ENCODE peak calls at places on chromosomes 2 and 18, in ten cellular contexts. I, U, O, Z, T, N, M, E, L and Q are unnamed samples.
A peak's percentile ranks its signal among the peaks of the same experiment; 100 is the strongest.

GRCh38 chr2:54925022-54925421 is 125.2 kb downstream of the RTN4 start:
- DNase-seq in I (no peak), U (no peak), O (no peak), Z (no peak), T (no peak), N (no peak), M (no peak), E (no peak), L (no peak), Q (no peak)

GRCh38 chr18:12086249-12086648 is 7.4 kb upstream of the ANKRD62 start:
- DNase-seq in I (peak; percentile 84), U (peak; percentile 74), O (peak; percentile 89), Z (no peak), T (no peak), N (no peak), M (no peak), E (no peak), L (no peak), Q (no peak)

GRCh38 chr18:70578480-70578879 is 289.6 kb downstream of the SOCS6 start:
- DNase-seq in I (no peak), U (no peak), O (no peak), Z (no peak), T (no peak), N (no peak), M (no peak), E (no peak), L (no peak), Q (no peak)

GRCh38 chr2:217790681-217791392 is 212.0 kb downstream of the TNS1 start:
- DNase-seq in I (peak; percentile 20), U (peak; percentile 62), O (no peak), Z (no peak), T (no peak), N (no peak), M (no peak), E (no peak), L (peak; percentile 65), Q (peak; percentile 80)

GRCh38 chr2:198597648-198598047 is 793.3 kb downstream of the PLCL1 start:
- DNase-seq in I (no peak), U (no peak), O (no peak), Z (no peak), T (no peak), N (no peak), M (no peak), E (no peak), L (no peak), Q (no peak)

GRCh38 chr2:235591231-235591730 is 97.4 kb downstream of the AGAP1 start:
- DNase-seq in I (no peak), U (no peak), O (no peak), Z (no peak), T (no peak), N (no peak), M (no peak), E (no peak), L (no peak), Q (no peak)

GRCh38 chr2:207746131-207746530 is 23.6 kb downstream of the FZD5 start:
- DNase-seq in I (peak; percentile 56), U (peak; percentile 79), O (peak; percentile 42), Z (no peak), T (peak; percentile 54), N (peak; percentile 71), M (peak; percentile 43), E (peak; percentile 32), L (no peak), Q (no peak)

GRCh38 chr18:12079504-12080237 is 14.0 kb upstream of the ANKRD62 start:
- DNase-seq in I (no peak), U (no peak), O (no peak), Z (no peak), T (no peak), N (no peak), M (no peak), E (no peak), L (no peak), Q (no peak)

GRCh38 chr18:24160086-24160485 is 21.2 kb downstream of the CABYR start:
- DNase-seq in I (no peak), U (no peak), O (no peak), Z (no peak), T (no peak), N (no peak), M (no peak), E (no peak), L (no peak), Q (no peak)

GRCh38 chr2:171939754-171940093 is 17.5 kb downstream of the HAT1 start:
- DNase-seq in I (no peak), U (no peak), O (no peak), Z (no peak), T (no peak), N (peak; percentile 62), M (no peak), E (no peak), L (no peak), Q (no peak)

DNA sequence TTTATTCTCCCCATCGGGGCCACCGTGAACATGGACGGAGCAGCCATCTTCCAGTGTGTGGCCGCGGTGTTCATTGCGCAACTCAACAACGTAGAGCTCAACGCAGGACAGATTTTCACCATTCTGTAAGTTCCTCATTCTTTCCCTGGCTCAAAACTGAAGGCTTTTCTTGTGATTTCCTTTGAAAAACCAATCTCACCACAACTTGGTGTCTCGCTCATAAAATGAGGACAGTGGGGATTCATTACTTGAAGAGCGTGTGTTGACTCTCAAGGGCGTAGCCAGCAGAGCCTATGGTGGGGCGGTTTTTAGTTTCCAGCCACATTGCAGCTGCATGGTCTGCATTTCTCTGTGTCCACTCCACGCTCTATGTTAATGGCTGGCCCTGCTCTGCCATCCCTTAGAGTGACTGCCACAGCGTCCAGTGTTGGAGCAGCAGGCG is 29.0 kb downstream of the SLC1A4 start:
- DNase-seq in I (no peak), U (peak; percentile 83), O (peak; percentile 23), Z (no peak), T (no peak), N (peak; percentile 92), M (no peak), E (no peak), L (peak; percentile 70), Q (no peak)
- TF ChIP-seq POLR2AphosphoS5 in I (no peak), U (no peak), O (no peak), Z (no peak), T (no peak), N (peak; percentile 74), M (no peak), E (no peak), L (no peak), Q (no peak)

DNA sequence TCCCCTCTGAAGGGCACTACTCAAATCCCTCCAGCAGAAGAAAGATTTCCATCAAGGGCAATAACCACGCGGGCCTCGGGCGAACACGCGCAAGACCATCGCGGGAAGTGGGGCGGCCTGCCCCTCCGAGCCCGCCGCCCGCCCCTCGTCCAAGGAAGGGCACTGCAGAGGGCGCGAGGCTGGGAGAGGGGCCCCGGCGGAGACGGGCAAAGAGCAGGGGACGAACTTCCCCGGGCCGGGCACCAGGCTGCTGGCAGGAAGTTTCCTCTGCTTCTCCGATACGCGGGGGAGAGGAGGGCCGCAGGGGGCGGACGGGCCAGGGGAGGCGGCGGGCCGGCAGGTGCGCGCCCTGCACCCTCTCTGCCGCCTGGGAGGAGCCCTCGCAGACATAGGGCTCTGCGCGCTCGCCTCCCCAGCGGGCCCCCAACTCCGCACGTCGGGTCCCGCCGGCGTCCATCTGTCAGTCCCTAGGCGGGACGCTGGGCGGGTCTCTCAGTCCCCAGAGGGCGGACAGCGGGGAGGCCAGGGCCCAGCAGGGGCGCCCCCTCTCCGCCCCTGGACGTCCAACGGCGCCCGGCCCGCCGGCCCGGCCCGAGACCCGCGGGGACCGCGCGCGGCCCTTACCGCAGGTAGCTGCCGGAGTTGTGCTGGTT is 452 bp downstream of the TFCP2L1 start:
- DNase-seq in I (no peak), U (peak; percentile 81), O (no peak), Z (no peak), T (no peak), N (no peak), M (no peak), E (no peak), L (no peak), Q (no peak)
- H3K27me3 ChIP-seq in I (peaks cover 55% of the 10 kb centered on the region), U (peaks cover 37% of the 10 kb centered on the region), O (peaks cover 34% of the 10 kb centered on the region), Z (peaks cover 7% of the 10 kb centered on the region), T (no peaks in the 10 kb centered on the region), N (peaks cover 28% of the 10 kb centered on the region), M (no peaks in the 10 kb centered on the region), E (peaks cover 7% of the 10 kb centered on the region), L (peaks cover 51% of the 10 kb centered on the region), Q (no peaks in the 10 kb centered on the region)

GRCh38 chr2:20186078-20186854 is 38.7 kb downstream of the SDC1 start:
- DNase-seq in I (peak; percentile 56), U (no peak), O (peak; percentile 84), Z (no peak), T (no peak), N (peak; percentile 91), M (no peak), E (no peak), L (no peak), Q (no peak)
- H3K4me3 ChIP-seq in I (no peak overlapping the region), U (no peak overlapping the region), O (no peak overlapping the region), Z (no peak overlapping the region), T (no peak overlapping the region), N (peak overlapping the region; percentile 34), M (no peak overlapping the region), E (no peak overlapping the region), L (no peak overlapping the region), Q (no peak overlapping the region)

GRCh38 chr18:74596959-74597661 is 560 bp upstream of the ZNF407 start:
- DNase-seq in I (peak; percentile 68), U (peak; percentile 95), O (peak; percentile 76), Z (peak; percentile 65), T (no peak), N (peak; percentile 73), M (peak; percentile 57), E (no peak), L (peak; percentile 87), Q (no peak)

GRCh38 chr18:74595425-74595824 is 2.2 kb upstream of the ZNF407 start:
- DNase-seq in I (no peak), U (no peak), O (no peak), Z (no peak), T (no peak), N (no peak), M (no peak), E (no peak), L (no peak), Q (no peak)

GRCh38 chr18:74598350-74599001 is 806 bp downstream of the ZNF407 start:
- DNase-seq in I (peak; percentile 37), U (peak; percentile 96), O (peak; percentile 60), Z (peak; percentile 53), T (peak; percentile 27), N (peak; percentile 77), M (peak; percentile 15), E (no peak), L (peak; percentile 80), Q (no peak)

DNA sequence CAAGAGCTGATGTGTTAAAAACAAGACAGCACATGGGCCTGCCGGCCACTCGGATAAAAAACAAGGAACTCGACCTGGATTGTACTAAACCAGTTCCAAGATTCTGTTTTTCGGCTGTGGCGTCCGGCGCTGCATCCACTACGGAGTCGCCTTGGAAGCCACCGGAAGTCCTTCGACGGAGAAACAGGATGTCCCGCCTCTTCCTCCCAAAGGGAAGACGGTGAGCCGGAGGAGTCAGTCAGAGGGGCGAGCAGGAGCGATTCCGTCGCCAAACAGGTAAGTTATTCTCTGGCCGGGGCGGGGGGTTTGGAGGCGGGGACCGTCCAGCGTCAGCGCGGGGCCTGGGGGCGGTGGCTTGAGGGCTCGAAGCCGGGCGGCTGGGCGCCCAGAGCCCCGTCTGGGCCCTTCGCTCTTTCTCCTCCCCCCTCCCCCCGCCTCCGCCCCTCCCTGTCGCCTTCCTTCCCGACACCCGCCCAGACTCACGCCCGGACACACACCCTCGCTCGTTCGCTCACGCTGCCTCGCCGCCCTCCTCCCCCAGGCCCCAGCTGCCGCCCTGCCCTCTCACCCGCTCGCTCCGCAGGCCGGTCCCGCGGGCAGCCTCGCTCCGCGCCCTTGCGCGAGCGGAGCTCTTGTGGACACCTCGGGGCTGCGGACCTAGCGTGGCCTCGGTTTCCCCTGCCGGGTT is at the start of gene ZNF407:
- DNase-seq in I (peak; percentile 87), U (peak; percentile 96), O (peak; percentile 90), Z (peak; percentile 80), T (peak; percentile 86), N (peak; percentile 96), M (peak; percentile 83), E (peak; percentile 85), L (peak; percentile 93), Q (no peak)
- TF ChIP-seq POLR2AphosphoS5 in I (peak; percentile 77), U (peak; percentile 78), O (peak; percentile 86), Z (peak; percentile 87), T (peak; percentile 37), N (peak; percentile 50), M (peak; percentile 70), E (peak; percentile 79), L (peak; percentile 46), Q (peak; percentile 49)